ENCODE peak calls at places on chromosomes 16 and 17, in eight cellular contexts. D, Z, H, A, B, O, W and Q are unnamed samples.

GRCh38 chr17:74239169-74239568 is 25.8 kb downstream of the TTYH2 start:
- DNase-seq in D (no peak), Z (no peak), H (no peak), A (peak), B (no peak), O (peak), W (no peak), Q (no peak)

GRCh38 chr16:67394271-67395104 is 1.2 kb upstream of the TPPP3 start:
- DNase-seq in D (no peak), Z (peak), H (no peak), A (peak), B (no peak), O (peak), W (no peak), Q (no peak)

GRCh38 chr16:75108792-75109731 is 7.5 kb downstream of the LDHD start:
- DNase-seq in D (peak), Z (peak), H (peak), A (peak), B (peak), O (peak), W (peak), Q (peak)

GRCh38 chr16:82582971-82583370 is 43.8 kb upstream of the CDH13 start:
- DNase-seq in D (no peak), Z (peak), H (no peak), A (no peak), B (no peak), O (no peak), W (no peak), Q (no peak)

GRCh38 chr17:36858119-36859002 is 78.9 kb upstream of the LHX1 start:
- DNase-seq in D (no peak), Z (no peak), H (no peak), A (no peak), B (no peak), O (no peak), W (no peak), Q (no peak)

GRCh38 chr17:66855204-66855603 is 20.3 kb downstream of the CACNG5 start:
- DNase-seq in D (no peak), Z (no peak), H (peak), A (peak), B (no peak), O (no peak), W (no peak), Q (peak)

GRCh38 chr16:85652431-85653221 is 36.1 kb downstream of the GINS2 start:
- DNase-seq in D (no peak), Z (peak), H (no peak), A (no peak), B (no peak), O (peak), W (peak), Q (peak)

GRCh38 chr17:63694229-63694973 is 5.5 kb downstream of the LIMD2 start:
- DNase-seq in D (peak), Z (no peak), H (no peak), A (no peak), B (no peak), O (no peak), W (no peak), Q (no peak)

GRCh38 chr17:6496116-6496481 is 51.8 kb downstream of the PIMREG start:
- DNase-seq in D (no peak), Z (no peak), H (no peak), A (peak), B (no peak), O (no peak), W (no peak), Q (no peak)

GRCh38 chr17:6569391-6570302 is 13.3 kb upstream of the PITPNM3 start:
- DNase-seq in D (peak), Z (no peak), H (no peak), A (no peak), B (no peak), O (no peak), W (no peak), Q (peak)

GRCh38 chr16:12613131-12613991 is 190.3 kb downstream of the CPPED1 start:
- DNase-seq in D (no peak), Z (no peak), H (peak), A (no peak), B (peak), O (no peak), W (no peak), Q (peak)

GRCh38 chr16:4316103-4316731 is 350 bp downstream of the GLIS2 start:
- DNase-seq in D (no peak), Z (peak), H (no peak), A (no peak), B (no peak), O (no peak), W (peak), Q (no peak)

GRCh38 chr16:57123216-57123968 is 31.0 kb downstream of the CPNE2 start:
- DNase-seq in D (no peak), Z (no peak), H (no peak), A (no peak), B (no peak), O (no peak), W (no peak), Q (no peak)

GRCh38 chr17:78497115-78497540 is 80.1 kb downstream of the DNAH17 start:
- DNase-seq in D (peak), Z (peak), H (peak), A (peak), B (no peak), O (peak), W (peak), Q (peak)

GRCh38 chr17:61536417-61536955 is 54.5 kb downstream of the NACA2 start:
- DNase-seq in D (no peak), Z (no peak), H (no peak), A (no peak), B (no peak), O (no peak), W (no peak), Q (no peak)

GRCh38 chr17:81176656-81177055 is 10.6 kb upstream of the AATK start:
- DNase-seq in D (no peak), Z (no peak), H (no peak), A (no peak), B (no peak), O (no peak), W (no peak), Q (no peak)

GRCh38 chr16:56294014-56294413 is 102.7 kb downstream of the GNAO1 start:
- DNase-seq in D (no peak), Z (no peak), H (no peak), A (no peak), B (no peak), O (no peak), W (no peak), Q (no peak)

GRCh38 chr17:17022011-17022800 is 20.1 kb upstream of the MPRIP start:
- DNase-seq in D (no peak), Z (no peak), H (no peak), A (no peak), B (no peak), O (no peak), W (no peak), Q (no peak)

GRCh38 chr17:61325382-61326073 is 74.1 kb upstream of the TBX2 start:
- DNase-seq in D (no peak), Z (no peak), H (peak), A (no peak), B (no peak), O (no peak), W (no peak), Q (no peak)

GRCh38 chr17:73319766-73320165 is 8.0 kb upstream of the CDC42EP4 start:
- DNase-seq in D (no peak), Z (no peak), H (no peak), A (no peak), B (no peak), O (no peak), W (no peak), Q (no peak)

GRCh38 chr17:66527335-66527734 is 224.9 kb downstream of the PRKCA start:
- DNase-seq in D (no peak), Z (no peak), H (no peak), A (no peak), B (no peak), O (no peak), W (no peak), Q (no peak)

GRCh38 chr17:16919663-16920627 is 52.0 kb downstream of the TNFRSF13B start:
- DNase-seq in D (no peak), Z (no peak), H (no peak), A (peak), B (no peak), O (no peak), W (no peak), Q (no peak)

GRCh38 chr16:27174007-27174406 is 29.3 kb upstream of the KDM8 start:
- DNase-seq in D (peak), Z (no peak), H (no peak), A (no peak), B (no peak), O (no peak), W (no peak), Q (no peak)

GRCh38 chr17:82849076-82849945 is 9.5 kb upstream of the ZNF750 start:
- DNase-seq in D (no peak), Z (no peak), H (no peak), A (no peak), B (no peak), O (no peak), W (no peak), Q (no peak)

GRCh38 chr16:31664683-31665482 is 137.2 kb downstream of the AHSP start:
- DNase-seq in D (no peak), Z (no peak), H (peak), A (no peak), B (no peak), O (no peak), W (no peak), Q (no peak)

GRCh38 chr17:76670708-76671122 is 27.2 kb upstream of the ST6GALNAC1 start:
- DNase-seq in D (no peak), Z (no peak), H (no peak), A (no peak), B (no peak), O (no peak), W (no peak), Q (no peak)

GRCh38 chr17:68511671-68512246 is 471 bp upstream of the PRKAR1A start:
- DNase-seq in D (peak), Z (peak), H (peak), A (peak), B (no peak), O (peak), W (peak), Q (peak)

GRCh38 chr16:66131895-66132294 is 234.6 kb upstream of the CDH5 start:
- DNase-seq in D (no peak), Z (no peak), H (no peak), A (no peak), B (no peak), O (no peak), W (no peak), Q (no peak)

GRCh38 chr17:740240-741055 is 8.1 kb downstream of the TLCD3A start:
- DNase-seq in D (peak), Z (no peak), H (no peak), A (no peak), B (peak), O (peak), W (no peak), Q (no peak)

GRCh38 chr17:34579979-34580684 is 750 bp downstream of the TMEM132E start:
- DNase-seq in D (no peak), Z (peak), H (no peak), A (no peak), B (no peak), O (no peak), W (no peak), Q (no peak)

GRCh38 chr17:13599808-13600398 is 1.8 kb downstream of the HS3ST3A1 start:
- DNase-seq in D (no peak), Z (no peak), H (no peak), A (no peak), B (no peak), O (no peak), W (no peak), Q (no peak)

GRCh38 chr16:78230832-78231231 is 131.4 kb downstream of the WWOX start:
- DNase-seq in D (no peak), Z (no peak), H (no peak), A (no peak), B (no peak), O (no peak), W (peak), Q (no peak)
- TF ChIP-seq POLR2A in D (no peak), Z (no peak), H (no peak), A (no peak), B (no peak), O (no peak), W (no peak), Q (no peak)

GRCh38 chr16:59591480-59591879 is 857.4 kb upstream of the GOT2 start:
- DNase-seq in D (no peak), Z (no peak), H (no peak), A (no peak), B (no peak), O (no peak), W (no peak), Q (no peak)

GRCh38 chr16:59597269-59597668 is 863.2 kb upstream of the GOT2 start:
- DNase-seq in D (no peak), Z (no peak), H (no peak), A (no peak), B (no peak), O (no peak), W (no peak), Q (no peak)

DNA sequence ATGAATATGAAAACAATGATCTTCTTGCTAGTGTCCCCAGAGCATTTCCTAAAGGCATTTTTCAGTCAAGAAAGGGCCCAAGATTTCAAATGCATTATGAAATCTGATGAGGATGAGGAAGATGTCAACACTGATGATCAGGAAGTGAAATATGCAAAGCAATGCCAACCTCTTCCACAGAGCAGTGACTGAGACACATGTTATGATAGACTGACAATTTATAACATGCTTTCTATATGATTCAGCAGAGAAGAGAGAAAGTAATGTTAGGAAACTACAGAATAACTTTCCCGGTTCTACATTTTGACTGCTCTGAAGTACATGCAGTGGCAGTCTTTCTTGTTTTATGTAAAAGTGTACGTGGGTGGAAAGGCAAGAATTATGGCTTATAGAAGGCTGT is 859.1 kb upstream of the GOT2 start:
- DNase-seq in D (no peak), Z (no peak), H (no peak), A (no peak), B (no peak), O (no peak), W (no peak), Q (no peak)
- TF ChIP-seq POLR2A in D (no peak), Z (no peak), H (no peak), A (no peak), B (no peak), O (no peak), W (no peak), Q (no peak)

GRCh38 chr17:1764274-1764673 is 2.4 kb downstream of the SERPINF1 start:
- DNase-seq in D (peak), Z (no peak), H (no peak), A (peak), B (no peak), O (peak), W (peak), Q (peak)
- TF ChIP-seq POLR2A in D (no peak), Z (no peak), H (no peak), A (no peak), B (no peak), O (peak), W (no peak), Q (no peak)

DNA sequence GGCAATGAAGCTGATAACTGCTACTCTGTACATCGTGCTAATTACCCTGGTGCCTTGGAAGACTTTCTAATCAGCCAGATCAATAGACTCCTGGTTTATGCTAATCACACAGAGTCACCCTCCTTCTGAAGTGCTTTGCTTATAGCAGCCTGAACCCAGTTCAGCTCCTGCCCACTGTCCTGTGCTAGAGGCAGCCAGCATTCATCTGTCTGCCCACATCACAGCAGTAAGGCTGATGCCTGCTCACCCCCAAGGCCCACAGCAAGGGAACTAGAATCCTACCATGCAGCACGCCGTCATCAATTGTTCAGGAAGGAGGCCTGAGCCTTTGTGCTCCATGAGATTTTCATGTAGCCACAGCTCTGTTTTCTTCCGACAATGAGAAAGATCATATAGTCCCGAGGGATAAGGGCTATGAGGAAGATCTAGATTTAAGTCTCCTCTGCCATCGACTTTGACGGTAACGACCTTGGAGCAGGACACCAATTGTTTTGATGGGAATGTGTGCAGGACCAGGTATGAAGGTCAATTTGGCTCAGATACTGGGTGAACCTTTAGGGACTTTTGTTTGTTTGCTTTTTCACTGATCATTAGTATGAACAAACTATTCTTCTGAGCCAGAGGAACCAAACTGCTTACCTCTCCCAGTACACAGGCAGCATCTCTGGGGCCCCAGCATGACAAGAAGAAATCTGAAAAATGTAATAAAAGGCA is 12.5 kb upstream of the LYRM9 start:
- DNase-seq in D (no peak), Z (no peak), H (no peak), A (no peak), B (no peak), O (no peak), W (no peak), Q (no peak)
- TF ChIP-seq POLR2A in D (no peak), Z (no peak), H (no peak), A (no peak), B (no peak), O (no peak), W (no peak), Q (no peak)

GRCh38 chr17:2710804-2711607 is 558 bp downstream of the CLUH start:
- DNase-seq in D (no peak), Z (no peak), H (no peak), A (peak), B (no peak), O (peak), W (no peak), Q (peak)

GRCh38 chr17:2713881-2714280 is 2.3 kb upstream of the CLUH start:
- DNase-seq in D (no peak), Z (no peak), H (no peak), A (no peak), B (no peak), O (no peak), W (no peak), Q (no peak)

GRCh38 chr17:2710075-2710803 is 1.3 kb downstream of the CLUH start:
- DNase-seq in D (no peak), Z (no peak), H (no peak), A (peak), B (no peak), O (peak), W (no peak), Q (peak)

GRCh38 chr17:2712300-2713043 is 908 bp upstream of the CLUH start:
- DNase-seq in D (no peak), Z (no peak), H (no peak), A (peak), B (no peak), O (no peak), W (no peak), Q (no peak)

DNA sequence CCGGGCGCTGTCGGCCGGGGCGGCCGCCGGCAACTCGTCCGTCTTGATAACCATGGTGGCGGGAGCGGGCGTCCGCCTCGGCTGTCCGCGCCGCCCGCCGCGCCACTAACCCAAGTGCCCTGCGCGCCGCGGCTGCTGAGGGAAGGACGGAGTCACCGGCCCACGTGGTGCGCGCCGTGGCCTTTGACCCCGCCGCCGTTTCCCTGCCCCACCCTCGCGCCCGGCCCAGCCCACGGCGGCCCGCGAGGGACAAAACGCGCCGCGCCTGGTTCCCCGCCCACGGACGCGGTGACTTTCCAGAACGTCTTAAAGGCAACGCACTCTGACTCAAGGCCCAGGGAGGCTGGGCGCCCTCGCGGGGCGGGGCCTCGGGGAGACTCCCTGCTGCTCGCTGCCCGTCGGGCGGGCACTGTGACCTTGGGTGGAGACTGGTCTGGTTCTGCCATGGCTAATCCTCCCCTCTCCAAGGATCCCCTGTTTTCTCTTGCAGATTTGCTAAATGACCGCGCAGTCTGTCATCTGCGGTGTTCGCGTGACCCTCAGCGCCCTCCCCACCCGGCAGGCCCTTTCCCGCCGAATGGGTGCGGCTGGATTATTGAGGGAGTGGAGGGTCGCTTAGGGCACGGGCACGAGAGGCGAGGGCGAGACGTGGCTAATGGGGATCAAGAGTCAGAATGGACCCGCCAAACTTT is at the start of gene CLUH:
- DNase-seq in D (peak), Z (peak), H (peak), A (peak), B (peak), O (peak), W (peak), Q (peak)
- TF ChIP-seq POLR2A in D (peak), Z (no peak), H (peak), A (no peak), B (peak), O (peak), W (peak), Q (peak)

DNA sequence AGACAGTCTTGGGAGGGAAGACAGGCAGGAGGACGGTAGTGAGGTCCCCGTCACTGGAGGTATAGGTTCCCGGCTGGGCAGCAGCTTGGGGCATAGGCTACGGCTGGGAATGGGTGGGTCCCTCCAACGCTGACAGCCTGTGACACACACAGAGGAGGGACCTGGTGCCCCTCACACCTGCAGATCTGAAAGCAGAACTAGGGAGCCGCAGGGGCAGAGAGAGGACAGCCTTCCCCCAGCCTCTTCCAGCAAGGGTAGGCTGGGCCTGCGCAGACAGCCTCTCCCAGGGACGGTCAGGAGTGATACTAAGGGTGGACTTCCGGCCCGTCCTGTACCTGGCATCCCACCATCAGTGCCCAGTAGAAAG is 2.0 kb downstream of the P2RX1 start:
- DNase-seq in D (peak), Z (no peak), H (no peak), A (no peak), B (peak), O (no peak), W (no peak), Q (no peak)
- TF ChIP-seq POLR2A in D (no peak), Z (no peak), H (no peak), A (no peak), B (peak), O (no peak), W (no peak), Q (no peak)